ENCODE peak calls at places on chromosomes 2 and 18, in five cellular contexts. One of them, this sample, is unnamed.
A peak's percentile ranks its signal among the peaks of the same experiment; 100 is the strongest.

GRCh38 chr18:12278153-12278764 is 24.1 kb downstream of the CIDEA start:
- DNase-seq in lower lobe of right lung: no peak
- DNase-seq in hepatocyte: no peak
- DNase-seq in colonic mucosa: no peak
- DNase-seq in tibial artery: no peak
- DNase-seq in this sample: no peak

GRCh38 chr2:113697516-113697915 is 58.9 kb downstream of the SLC35F5 start:
- DNase-seq in lower lobe of right lung: no peak
- DNase-seq in hepatocyte: no peak
- DNase-seq in colonic mucosa: no peak
- DNase-seq in tibial artery: no peak
- DNase-seq in this sample: no peak

GRCh38 chr2:19361325-19361990 is 3.0 kb upstream of the OSR1 start:
- DNase-seq in lower lobe of right lung: no peak
- DNase-seq in hepatocyte: no peak
- DNase-seq in colonic mucosa: no peak
- DNase-seq in tibial artery: peak; percentile 37
- DNase-seq in this sample: no peak

GRCh38 chr2:97968228-97968627 is 27.5 kb downstream of the TMEM131 start:
- DNase-seq in lower lobe of right lung: no peak
- DNase-seq in hepatocyte: no peak
- DNase-seq in colonic mucosa: no peak
- DNase-seq in tibial artery: no peak
- DNase-seq in this sample: no peak

GRCh38 chr2:88857951-88858406 is 166.5 kb downstream of the RPIA start:
- DNase-seq in lower lobe of right lung: no peak
- DNase-seq in hepatocyte: no peak
- DNase-seq in colonic mucosa: peak; percentile 30
- DNase-seq in tibial artery: no peak
- DNase-seq in this sample: peak; percentile 28

GRCh38 chr2:30282081-30282480 is 50.7 kb downstream of the LBH start:
- DNase-seq in lower lobe of right lung: no peak
- DNase-seq in hepatocyte: no peak
- DNase-seq in colonic mucosa: no peak
- DNase-seq in tibial artery: no peak
- DNase-seq in this sample: peak; percentile 92

GRCh38 chr2:27264253-27264752 is 1.5 kb upstream of the SLC30A3 start:
- DNase-seq in lower lobe of right lung: no peak
- DNase-seq in hepatocyte: peak; percentile 39
- DNase-seq in colonic mucosa: no peak
- DNase-seq in tibial artery: no peak
- DNase-seq in this sample: no peak

GRCh38 chr2:166134252-166135151 is 6.7 kb upstream of the SCN1A start:
- DNase-seq in lower lobe of right lung: no peak
- DNase-seq in hepatocyte: peak; percentile 39
- DNase-seq in colonic mucosa: no peak
- DNase-seq in tibial artery: no peak
- DNase-seq in this sample: no peak

GRCh38 chr18:23158058-23158457 is 22.8 kb downstream of the CABLES1 start:
- DNase-seq in lower lobe of right lung: no peak
- DNase-seq in hepatocyte: no peak
- DNase-seq in colonic mucosa: no peak
- DNase-seq in tibial artery: no peak
- DNase-seq in this sample: no peak

GRCh38 chr18:49967171-49967570 is 153.8 kb upstream of the ACAA2 start:
- DNase-seq in lower lobe of right lung: no peak
- DNase-seq in hepatocyte: peak; percentile 54
- DNase-seq in colonic mucosa: no peak
- DNase-seq in tibial artery: no peak
- DNase-seq in this sample: no peak

GRCh38 chr2:50492452-50492851 is 539.5 kb downstream of the NRXN1 start:
- DNase-seq in lower lobe of right lung: no peak
- DNase-seq in hepatocyte: peak; percentile 78
- DNase-seq in colonic mucosa: peak; percentile 24
- DNase-seq in tibial artery: no peak
- DNase-seq in this sample: peak; percentile 49

GRCh38 chr2:74199275-74199701 is 873 bp downstream of the MTHFD2 start:
- DNase-seq in lower lobe of right lung: no peak
- DNase-seq in hepatocyte: no peak
- DNase-seq in colonic mucosa: no peak
- DNase-seq in tibial artery: no peak
- DNase-seq in this sample: no peak

GRCh38 chr18:37424507-37424906 is 141.1 kb downstream of the CELF4 start:
- DNase-seq in lower lobe of right lung: no peak
- DNase-seq in hepatocyte: no peak
- DNase-seq in colonic mucosa: no peak
- DNase-seq in tibial artery: no peak
- DNase-seq in this sample: no peak

GRCh38 chr2:234964631-234965461 is 13.0 kb downstream of the SH3BP4 start:
- DNase-seq in lower lobe of right lung: no peak
- DNase-seq in hepatocyte: no peak
- DNase-seq in colonic mucosa: peak; percentile 14
- DNase-seq in tibial artery: no peak
- DNase-seq in this sample: no peak

GRCh38 chr2:33412920-33413319 is 63.5 kb upstream of the RASGRP3 start:
- DNase-seq in lower lobe of right lung: no peak
- DNase-seq in hepatocyte: peak; percentile 19
- DNase-seq in colonic mucosa: no peak
- DNase-seq in tibial artery: no peak
- DNase-seq in this sample: no peak

GRCh38 chr2:108928660-108929377 is 60.2 kb downstream of the EDAR start:
- DNase-seq in lower lobe of right lung: no peak
- DNase-seq in hepatocyte: no peak
- DNase-seq in colonic mucosa: no peak
- DNase-seq in tibial artery: no peak
- DNase-seq in this sample: no peak

GRCh38 chr2:108931372-108931771 is 57.6 kb downstream of the EDAR start:
- DNase-seq in lower lobe of right lung: no peak
- DNase-seq in hepatocyte: no peak
- DNase-seq in colonic mucosa: no peak
- DNase-seq in tibial artery: no peak
- DNase-seq in this sample: no peak

GRCh38 chr2:108927936-108928659 is 60.9 kb downstream of the EDAR start:
- DNase-seq in lower lobe of right lung: no peak
- DNase-seq in hepatocyte: peak; percentile 80
- DNase-seq in colonic mucosa: peak; percentile 63
- DNase-seq in tibial artery: no peak
- DNase-seq in this sample: peak; percentile 71

GRCh38 chr2:108927405-108927804 is 61.6 kb downstream of the EDAR start:
- DNase-seq in lower lobe of right lung: no peak
- DNase-seq in hepatocyte: no peak
- DNase-seq in colonic mucosa: no peak
- DNase-seq in tibial artery: no peak
- DNase-seq in this sample: no peak

DNA sequence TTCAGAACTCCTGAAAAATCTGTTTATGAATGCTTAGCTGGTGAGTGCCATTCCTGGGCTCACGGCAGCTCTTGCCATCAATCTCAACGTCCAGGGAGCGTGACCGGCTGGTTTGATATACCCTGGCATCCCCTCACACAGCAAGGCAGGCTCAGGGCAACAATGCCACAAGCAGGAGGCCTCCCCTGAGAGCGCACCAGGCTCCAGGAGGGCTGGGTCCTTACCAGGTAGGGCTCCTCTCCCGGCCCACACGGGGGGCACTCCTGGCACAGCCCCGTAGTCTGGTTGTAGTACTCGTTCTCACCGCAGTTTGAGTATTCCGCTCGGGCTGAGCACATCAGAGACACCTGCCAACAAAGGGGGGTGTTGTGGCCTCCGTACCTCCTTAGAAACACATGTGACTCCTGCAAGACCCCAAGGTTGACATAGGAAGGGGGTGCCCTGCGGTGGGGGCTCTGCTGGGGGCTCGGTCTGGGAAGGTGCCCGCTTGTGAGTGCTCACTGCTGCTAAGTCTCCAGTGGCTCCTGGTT is 59.1 kb downstream of the EDAR start:
- DNase-seq in lower lobe of right lung: no peak
- DNase-seq in hepatocyte: no peak
- DNase-seq in colonic mucosa: no peak
- DNase-seq in tibial artery: no peak
- DNase-seq in this sample: no peak
- H3K4me3 ChIP-seq in lower lobe of right lung: no peak overlapping the region
- H3K4me3 ChIP-seq in hepatocyte: no peak overlapping the region
- H3K4me3 ChIP-seq in colonic mucosa: no peak overlapping the region
- H3K4me3 ChIP-seq in tibial artery: no peak overlapping the region
- H3K4me3 ChIP-seq in this sample: no peak overlapping the region

DNA sequence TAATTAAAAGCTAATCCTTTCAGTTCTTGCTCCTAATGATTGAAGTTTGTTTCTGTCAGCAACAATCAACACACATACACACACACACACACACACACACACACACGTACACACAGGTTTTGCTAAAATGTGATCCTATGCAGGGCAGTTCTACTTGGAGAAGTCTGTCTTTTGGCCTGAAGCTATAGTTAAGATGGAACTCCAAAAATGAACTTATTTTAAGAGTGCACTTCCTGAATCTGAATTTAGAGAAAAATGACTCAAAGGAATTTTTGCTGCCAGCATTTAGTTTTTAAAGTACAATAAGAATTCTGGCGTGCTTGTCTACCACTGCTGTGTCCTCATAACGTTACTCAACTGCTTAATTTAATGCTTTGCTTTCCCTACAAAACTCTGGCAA is 6.6 kb downstream of the GALNT5 start:
- DNase-seq in lower lobe of right lung: no peak
- DNase-seq in hepatocyte: no peak
- DNase-seq in colonic mucosa: no peak
- DNase-seq in tibial artery: no peak
- DNase-seq in this sample: no peak
- H3K4me3 ChIP-seq in lower lobe of right lung: no peak overlapping the region
- H3K4me3 ChIP-seq in hepatocyte: no peak overlapping the region
- H3K4me3 ChIP-seq in colonic mucosa: no peak overlapping the region
- H3K4me3 ChIP-seq in tibial artery: no peak overlapping the region
- H3K4me3 ChIP-seq in this sample: no peak overlapping the region

GRCh38 chr2:177334940-177335543 is 57.5 kb upstream of the AGPS start:
- DNase-seq in lower lobe of right lung: no peak
- DNase-seq in hepatocyte: peak; percentile 71
- DNase-seq in colonic mucosa: no peak
- DNase-seq in tibial artery: no peak
- DNase-seq in this sample: no peak
- H3K4me3 ChIP-seq in lower lobe of right lung: no peak overlapping the region
- H3K4me3 ChIP-seq in hepatocyte: no peak overlapping the region
- H3K4me3 ChIP-seq in colonic mucosa: no peak overlapping the region
- H3K4me3 ChIP-seq in tibial artery: no peak overlapping the region
- H3K4me3 ChIP-seq in this sample: no peak overlapping the region

GRCh38 chr2:189657867-189658266 is 3.4 kb upstream of the ASNSD1 start:
- DNase-seq in lower lobe of right lung: peak; percentile 63
- DNase-seq in hepatocyte: peak; percentile 64
- DNase-seq in colonic mucosa: peak; percentile 22
- DNase-seq in tibial artery: no peak
- DNase-seq in this sample: no peak

GRCh38 chr2:189660803-189661147 is 484 bp upstream of the ASNSD1 start:
- DNase-seq in lower lobe of right lung: no peak
- DNase-seq in hepatocyte: no peak
- DNase-seq in colonic mucosa: no peak
- DNase-seq in tibial artery: no peak
- DNase-seq in this sample: no peak

GRCh38 chr2:189658808-189659207 is 2.5 kb upstream of the ASNSD1 start:
- DNase-seq in lower lobe of right lung: peak; percentile 48
- DNase-seq in hepatocyte: no peak
- DNase-seq in colonic mucosa: no peak
- DNase-seq in tibial artery: no peak
- DNase-seq in this sample: peak; percentile 55

GRCh38 chr2:189659734-189660133 is 1.5 kb upstream of the ASNSD1 start:
- DNase-seq in lower lobe of right lung: no peak
- DNase-seq in hepatocyte: no peak
- DNase-seq in colonic mucosa: no peak
- DNase-seq in tibial artery: no peak
- DNase-seq in this sample: no peak

DNA sequence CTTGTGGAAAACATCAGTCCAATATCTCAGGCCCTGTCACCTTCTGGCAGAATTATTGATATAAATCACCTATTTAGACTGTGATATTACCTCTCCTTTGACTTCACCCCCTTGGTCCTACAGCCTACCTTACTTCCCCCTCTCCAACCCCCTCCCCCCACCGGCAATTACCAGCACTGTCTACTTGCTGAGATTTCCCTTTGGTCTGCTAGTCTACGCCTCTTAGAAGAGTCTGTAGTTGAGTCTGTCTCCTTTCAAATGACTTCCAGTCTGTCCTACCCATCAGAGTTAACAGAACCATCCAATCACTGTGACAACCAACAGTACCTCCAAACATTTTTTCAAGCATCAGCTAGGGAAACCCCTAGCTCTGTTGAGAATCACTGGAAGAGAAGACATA is 3.0 kb upstream of the ASNSD1 start:
- DNase-seq in lower lobe of right lung: no peak
- DNase-seq in hepatocyte: no peak
- DNase-seq in colonic mucosa: no peak
- DNase-seq in tibial artery: no peak
- DNase-seq in this sample: no peak
- H3K4me3 ChIP-seq in lower lobe of right lung: no peak overlapping the region
- H3K4me3 ChIP-seq in hepatocyte: no peak overlapping the region
- H3K4me3 ChIP-seq in colonic mucosa: no peak overlapping the region
- H3K4me3 ChIP-seq in tibial artery: no peak overlapping the region
- H3K4me3 ChIP-seq in this sample: no peak overlapping the region

DNA sequence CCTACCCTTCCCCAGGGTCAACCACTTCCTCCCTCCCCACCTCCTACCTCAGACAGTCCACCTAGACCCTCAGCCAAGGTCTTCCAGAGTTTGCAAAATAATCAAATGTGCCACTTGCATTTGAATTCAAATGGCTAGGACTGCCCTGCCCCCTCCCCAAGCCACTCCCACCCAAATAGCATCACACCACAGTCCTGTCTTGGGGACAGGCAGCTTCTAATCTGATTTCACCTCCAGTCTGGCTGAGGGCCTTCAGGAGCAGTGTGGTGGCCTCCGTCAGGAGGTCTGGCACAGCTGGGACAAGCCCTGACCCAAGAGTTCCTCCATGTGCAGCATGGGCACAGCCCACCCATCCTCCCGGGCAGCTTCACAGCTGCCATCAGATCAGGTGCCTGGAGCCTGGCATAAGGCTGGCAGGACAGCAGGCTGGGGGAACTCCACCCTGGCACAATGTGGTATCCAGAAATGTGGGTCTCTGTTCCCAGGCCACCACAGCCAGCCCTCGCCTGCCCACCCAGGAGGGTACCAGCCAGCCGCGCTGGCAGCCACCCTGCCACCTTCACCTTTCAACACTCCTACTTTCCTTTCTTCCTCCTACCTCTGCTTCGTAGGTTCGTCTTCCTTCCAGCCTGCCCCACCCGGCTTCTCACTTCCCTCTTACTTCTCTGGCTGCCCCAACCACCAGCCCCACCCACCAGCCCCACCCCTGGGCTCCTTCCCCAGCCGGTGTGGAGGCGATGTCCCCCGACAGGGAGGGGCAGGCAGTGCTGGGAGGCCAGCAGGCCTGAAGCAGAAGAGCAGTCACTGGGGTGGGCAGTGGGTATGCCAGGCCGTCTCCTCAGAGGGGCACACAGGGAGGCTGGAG is at the start of gene CAPG:
- DNase-seq in lower lobe of right lung: peak; percentile 89
- DNase-seq in hepatocyte: peak; percentile 50
- DNase-seq in colonic mucosa: peak; percentile 97
- DNase-seq in tibial artery: peak; percentile 66
- DNase-seq in this sample: peak; percentile 94
- H3K4me3 ChIP-seq in lower lobe of right lung: peak within 1 kb of the TSS; percentile 50
- H3K4me3 ChIP-seq in hepatocyte: no peak within 1 kb of the TSS
- H3K4me3 ChIP-seq in colonic mucosa: peak within 1 kb of the TSS; percentile 20
- H3K4me3 ChIP-seq in tibial artery: peak within 1 kb of the TSS; percentile 27
- H3K4me3 ChIP-seq in this sample: peak within 1 kb of the TSS; percentile 52